ENCODE peak calls at places on chromosomes 16 and 17, in ten cellular contexts. H is CD8-positive, alpha-beta memory T cell; K is posterior cingulate gyrus; J is stimulated activated CD4-positive, alpha-beta T cell treated with anti-CD3 and anti-CD28 coated beads, Interleukin-15, amount 100 ng/mL, for 24 hours; F is T-helper 2 cell; E is Panc1; Z is naive thymus-derived CD8-positive, alpha-beta T cell; N is B cell; Y is GM23248; M is nucleus accumbens. A is an unnamed sample.

GRCh38 chr16:59148312-59148711 is 414.2 kb upstream of the GOT2 start:
- DNase-seq in H (no peak), K (no peak), J (no peak), F (no peak), E (no peak), Z (no peak), N (no peak), Y (no peak), M (no peak), A (peak; percentile 8)

GRCh38 chr16:11725457-11725856 is 17.2 kb downstream of the TXNDC11 start:
- DNase-seq in H (no peak), K (no peak), J (no peak), F (no peak), E (no peak), Z (no peak), N (no peak), Y (peak; percentile 8), M (no peak), A (no peak)

GRCh38 chr17:5361426-5361825 is 58.0 kb downstream of the NUP88 start:
- DNase-seq in H (no peak), K (no peak), J (no peak), F (no peak), E (no peak), Z (no peak), N (no peak), Y (no peak), M (no peak), A (peak; percentile 43)

GRCh38 chr16:25037221-25037620 is 22.1 kb upstream of the ARHGAP17 start:
- DNase-seq in H (no peak), K (no peak), J (no peak), F (no peak), E (no peak), Z (no peak), N (no peak), Y (no peak), M (no peak), A (no peak)

GRCh38 chr17:5468075-5468473 is 708 bp downstream of the DHX33 start:
- DNase-seq in H (peak; percentile 21), K (no peak), J (peak; percentile 36), F (no peak), E (no peak), Z (peak; percentile 18), N (no peak), Y (no peak), M (no peak), A (peak; percentile 14)

GRCh38 chr17:17849147-17849820 is 12.5 kb upstream of the SREBF1 start:
- DNase-seq in H (peak; percentile 85), K (peak; percentile 67), J (peak; percentile 92), F (peak; percentile 67), E (no peak), Z (peak; percentile 90), N (no peak), Y (peak; percentile 81), M (no peak), A (no peak)

GRCh38 chr17:5555254-5555653 is 29.1 kb downstream of the NLRP1 start:
- DNase-seq in H (no peak), K (no peak), J (no peak), F (no peak), E (no peak), Z (no peak), N (no peak), Y (peak; percentile 88), M (no peak), A (no peak)

GRCh38 chr17:78558181-78558850 is 18.9 kb downstream of the DNAH17 start:
- DNase-seq in H (no peak), K (no peak), J (peak; percentile 8), F (no peak), E (peak; percentile 12), Z (no peak), N (no peak), Y (peak; percentile 61), M (no peak), A (no peak)

GRCh38 chr16:86892509-86892908 is 314.2 kb downstream of the FOXL1 start:
- DNase-seq in H (no peak), K (no peak), J (no peak), F (no peak), E (no peak), Z (no peak), N (no peak), Y (no peak), M (no peak), A (no peak)

GRCh38 chr16:31177136-31177535 is 2.8 kb upstream of the FUS start:
- DNase-seq in H (peak; percentile 70), K (no peak), J (peak; percentile 63), F (peak; percentile 33), E (no peak), Z (peak; percentile 73), N (no peak), Y (peak; percentile 54), M (no peak), A (no peak)

GRCh38 chr17:66268247-66268927 is 34.0 kb upstream of the PRKCA start:
- DNase-seq in H (no peak), K (no peak), J (no peak), F (no peak), E (no peak), Z (no peak), N (no peak), Y (peak; percentile 94), M (no peak), A (no peak)

GRCh38 chr17:63496663-63497400 is 20.0 kb downstream of the ACE start:
- DNase-seq in H (no peak), K (no peak), J (no peak), F (no peak), E (no peak), Z (no peak), N (no peak), Y (no peak), M (no peak), A (no peak)

GRCh38 chr17:18315498-18316360 is 636 bp downstream of the SMCR8 start:
- DNase-seq in H (peak; percentile 66), K (no peak), J (peak; percentile 22), F (peak; percentile 31), E (no peak), Z (peak; percentile 73), N (peak; percentile 51), Y (no peak), M (no peak), A (no peak)

GRCh38 chr17:47875586-47875985 is 20.4 kb upstream of the SP2 start:
- DNase-seq in H (no peak), K (no peak), J (no peak), F (no peak), E (no peak), Z (no peak), N (no peak), Y (no peak), M (no peak), A (no peak)

GRCh38 chr16:7921360-7921759 is 588.7 kb downstream of the RBFOX1 start:
- DNase-seq in H (no peak), K (no peak), J (no peak), F (no peak), E (no peak), Z (no peak), N (no peak), Y (no peak), M (no peak), A (peak; percentile 30)

GRCh38 chr16:68786685-68787418 is 49.8 kb downstream of the CDH1 start:
- DNase-seq in H (no peak), K (peak; percentile 66), J (no peak), F (no peak), E (no peak), Z (no peak), N (no peak), Y (peak; percentile 30), M (peak; percentile 26), A (no peak)

GRCh38 chr16:20624205-20624604 is 48.0 kb upstream of the ACSM2B start:
- DNase-seq in H (no peak), K (no peak), J (no peak), F (no peak), E (no peak), Z (no peak), N (no peak), Y (no peak), M (no peak), A (no peak)

GRCh38 chr17:79970576-79971068 is 65.0 kb downstream of the TBC1D16 start:
- DNase-seq in H (no peak), K (peak; percentile 56), J (peak; percentile 16), F (no peak), E (no peak), Z (peak; percentile 58), N (peak; percentile 50), Y (peak; percentile 18), M (no peak), A (peak; percentile 93)

GRCh38 chr17:67281053-67281452 is 36.1 kb upstream of the HELZ start:
- DNase-seq in H (no peak), K (no peak), J (no peak), F (no peak), E (no peak), Z (no peak), N (no peak), Y (no peak), M (no peak), A (peak; percentile 34)

GRCh38 chr16:81697321-81697885 is 81.7 kb upstream of the PLCG2 start:
- DNase-seq in H (peak; percentile 24), K (peak; percentile 56), J (peak; percentile 59), F (no peak), E (peak; percentile 22), Z (peak; percentile 37), N (peak; percentile 61), Y (peak; percentile 60), M (no peak), A (peak; percentile 81)

GRCh38 chr16:69286941-69287713 is 24.0 kb upstream of the VPS4A start:
- DNase-seq in H (peak; percentile 56), K (no peak), J (peak; percentile 45), F (no peak), E (peak; percentile 2), Z (peak; percentile 70), N (peak; percentile 49), Y (peak; percentile 79), M (no peak), A (peak; percentile 76)

GRCh38 chr16:50301626-50302471 is 35.5 kb downstream of the ADCY7 start:
- DNase-seq in H (no peak), K (no peak), J (no peak), F (no peak), E (no peak), Z (no peak), N (no peak), Y (peak; percentile 96), M (no peak), A (no peak)

GRCh38 chr16:19700319-19700781 is 17.7 kb downstream of the KNOP1 start:
- DNase-seq in H (no peak), K (no peak), J (no peak), F (no peak), E (no peak), Z (no peak), N (no peak), Y (peak; percentile 73), M (no peak), A (no peak)

GRCh38 chr17:27657620-27658019 is 26.6 kb downstream of the LGALS9 start:
- DNase-seq in H (no peak), K (no peak), J (no peak), F (no peak), E (no peak), Z (no peak), N (no peak), Y (peak; percentile 17), M (no peak), A (peak; percentile 52)

GRCh38 chr17:76053230-76054111 is 18.8 kb downstream of the SRP68 start:
- DNase-seq in H (no peak), K (no peak), J (peak; percentile 45), F (no peak), E (no peak), Z (no peak), N (no peak), Y (peak; percentile 71), M (no peak), A (no peak)

A was measured in GM23338.